ENCODE peak calls at places on chromosomes 3 and 15, in five cellular contexts. W, R, G, J and E are unnamed samples.

GRCh38 chr3:46537316-46537715 is 28.8 kb downstream of the LRRC2 start:
- DNase-seq in J (no peak), G (no peak), W (no peak), R (no peak), E (no peak)

GRCh38 chr3:57586778-57587177 is 10.4 kb downstream of the ARF4 start:
- DNase-seq in G (no peak), R (no peak), W (no peak), J (no peak), E (no peak)

GRCh38 chr3:107604057-107604802 is 81.5 kb downstream of the BBX start:
- DNase-seq in G (no peak), J (no peak), R (no peak), W (no peak), E (no peak)

GRCh38 chr3:141000027-141000663 is 51.0 kb upstream of the SPSB4 start:
- DNase-seq in W (no peak), J (peak), R (peak), G (peak), E (peak)

GRCh38 chr15:66290518-66290917 is 2.9 kb upstream of the DIS3L start:
- DNase-seq in G (no peak), R (no peak), W (no peak), J (no peak), E (no peak)

GRCh38 chr3:117016359-117016758 is 306.8 kb downstream of the TUSC7 start:
- DNase-seq in W (no peak), G (no peak), J (no peak), R (peak), E (no peak)

GRCh38 chr15:45892182-45892581 is 257.4 kb downstream of the SQOR start:
- DNase-seq in R (no peak), J (no peak), W (no peak), G (no peak), E (no peak)

GRCh38 chr15:56805466-56806146 is 72.3 kb upstream of the ZNF280D start:
- DNase-seq in W (no peak), J (peak), G (peak), R (no peak), E (no peak)

GRCh38 chr3:139534992-139535879 is 4.3 kb downstream of the RBP1 start:
- DNase-seq in R (peak), W (no peak), J (peak), G (no peak), E (no peak)

GRCh38 chr3:126551839-126552687 is 6.7 kb downstream of the C3orf22 start:
- DNase-seq in G (no peak), R (no peak), J (no peak), W (no peak), E (no peak)

GRCh38 chr3:150278843-150279341 is 129.2 kb upstream of the TSC22D2 start:
- DNase-seq in W (no peak), G (no peak), J (no peak), R (peak), E (peak)

GRCh38 chr3:23161896-23162570 is 41.1 kb upstream of the UBE2E2 start:
- DNase-seq in W (no peak), R (no peak), G (no peak), J (no peak), E (no peak)

GRCh38 chr15:73105064-73105463 is 52.8 kb downstream of the NEO1 start:
- DNase-seq in R (no peak), W (no peak), G (no peak), J (no peak), E (no peak)

GRCh38 chr15:67167131-67167530 is 87.3 kb downstream of the AAGAB start:
- DNase-seq in W (peak), R (no peak), J (no peak), G (no peak), E (no peak)

GRCh38 chr3:42214565-42215283 is 51.3 kb downstream of the CCK start:
- DNase-seq in R (no peak), J (no peak), G (no peak), W (no peak), E (no peak)